ENCODE peak calls at places on chromosome 18, in six cellular contexts. F is activated T-helper 1 cell treated with anti-CD3 and anti-CD28 coated beads, Interleukin-12 subunit alpha, Interleukin-12 subunit beta, Interleukin-2, Interleukin-4 antibody, amounts not matched to agents 30 ng/mL and 10 ng/mL and 1 ng/mL, durations not matched to agents 14 hours and 24 hours and 36 hours; S is left cardiac atrium; X is H9; Y is CD4-positive, alpha-beta T cell; R is GM12864. C is an unnamed sample.

GRCh38 chr18:26902296-26902695 is 36.8 kb upstream of the AQP4 start:
- DNase-seq in F (no peak), S (no peak), X (no peak), Y (no peak), R (no peak), C (no peak)

GRCh38 chr18:49697757-49698595 is 115.4 kb downstream of the ACAA2 start:
- DNase-seq in F (no peak), S (peak; percentile 34), X (peak; percentile 55), Y (no peak), R (no peak), C (peak; percentile 43)

GRCh38 chr18:30248061-30248460 is 794.5 kb downstream of the DSC3 start:
- DNase-seq in F (no peak), S (no peak), X (no peak), Y (no peak), R (no peak), C (no peak)

GRCh38 chr18:69109686-69110085 is 291.0 kb upstream of the DOK6 start:
- DNase-seq in F (no peak), S (no peak), X (no peak), Y (no peak), R (no peak), C (no peak)

GRCh38 chr18:28963481-28963880 is 786.6 kb upstream of the CDH2 start:
- DNase-seq in F (no peak), S (no peak), X (no peak), Y (no peak), R (no peak), C (no peak)

GRCh38 chr18:8705941-8706544 is 687 bp downstream of the MTCL1 start:
- DNase-seq in F (no peak), S (peak; percentile 48), X (no peak), Y (peak; percentile 5), R (no peak), C (peak; percentile 55)

GRCh38 chr18:57925706-57926105 is 118.3 kb upstream of the NEDD4L start:
- DNase-seq in F (no peak), S (no peak), X (no peak), Y (no peak), R (no peak), C (no peak)

GRCh38 chr18:8391068-8391467 is 218.2 kb upstream of the RAB12 start:
- DNase-seq in F (no peak), S (no peak), X (no peak), Y (no peak), R (no peak), C (no peak)

GRCh38 chr18:2855560-2856350 is 8.9 kb downstream of the EMILIN2 start:
- DNase-seq in F (no peak), S (no peak), X (no peak), Y (no peak), R (no peak), C (no peak)

GRCh38 chr18:58253871-58254270 is 209.8 kb downstream of the NEDD4L start:
- DNase-seq in F (no peak), S (no peak), X (no peak), Y (no peak), R (no peak), C (no peak)

GRCh38 chr18:75638223-75638596 is 210.7 kb upstream of the SMIM21 start:
- DNase-seq in F (no peak), S (no peak), X (no peak), Y (no peak), R (no peak), C (no peak)

GRCh38 chr18:12092398-12093229 is 1.0 kb upstream of the ANKRD62 start:
- DNase-seq in F (no peak), S (peak; percentile 23), X (peak; percentile 72), Y (no peak), R (no peak), C (peak; percentile 66)

GRCh38 chr18:41940506-41941215 is 14.4 kb upstream of the PIK3C3 start:
- DNase-seq in F (no peak), S (no peak), X (peak; percentile 33), Y (no peak), R (no peak), C (no peak)

GRCh38 chr18:12085136-12085535 is 8.5 kb upstream of the ANKRD62 start:
- DNase-seq in F (no peak), S (no peak), X (no peak), Y (no peak), R (no peak), C (no peak)

GRCh38 chr18:45775241-45775676 is 50.2 kb upstream of the SIGLEC15 start:
- DNase-seq in F (peak; percentile 18), S (peak; percentile 84), X (peak; percentile 69), Y (peak; percentile 52), R (peak; percentile 55), C (peak; percentile 80)

GRCh38 chr18:41828137-41828536 is 126.9 kb upstream of the PIK3C3 start:
- DNase-seq in F (no peak), S (no peak), X (no peak), Y (no peak), R (no peak), C (no peak)

GRCh38 chr18:8162797-8163196 is 446.4 kb upstream of the RAB12 start:
- DNase-seq in F (no peak), S (no peak), X (no peak), Y (no peak), R (no peak), C (peak; percentile 48)

GRCh38 chr18:77087391-77088141 is 45.0 kb downstream of the MBP start:
- DNase-seq in F (no peak), S (peak; percentile 61), X (no peak), Y (no peak), R (no peak), C (peak; percentile 81)

GRCh38 chr18:9400197-9400596 is 65.6 kb downstream of the TWSG1 start:
- DNase-seq in F (no peak), S (no peak), X (no peak), Y (no peak), R (no peak), C (no peak)

GRCh38 chr18:13915391-13915790 is at the start of gene MC2R:
- DNase-seq in F (no peak), S (no peak), X (no peak), Y (no peak), R (no peak), C (no peak)

GRCh38 chr18:26791676-26792075 is 73.8 kb downstream of the AQP4 start:
- DNase-seq in F (no peak), S (no peak), X (no peak), Y (no peak), R (no peak), C (no peak)

GRCh38 chr18:35775887-35776286 is 194.3 kb downstream of the GALNT1 start:
- DNase-seq in F (no peak), S (no peak), X (no peak), Y (no peak), R (no peak), C (no peak)

GRCh38 chr18:48029296-48029986 is 99.0 kb upstream of the SMAD2 start:
- DNase-seq in F (no peak), S (no peak), X (no peak), Y (no peak), R (no peak), C (no peak)

GRCh38 chr18:59549797-59550516 is 147.3 kb downstream of the CCBE1 start:
- DNase-seq in F (no peak), S (no peak), X (no peak), Y (no peak), R (no peak), C (peak; percentile 52)

GRCh38 chr18:23448291-23448690 is 4.8 kb upstream of the RIOK3 start:
- DNase-seq in F (no peak), S (no peak), X (no peak), Y (no peak), R (no peak), C (no peak)

GRCh38 chr18:12287131-12287681 is 20.8 kb upstream of the TUBB6 start:
- DNase-seq in F (no peak), S (no peak), X (peak; percentile 76), Y (no peak), R (no peak), C (no peak)

GRCh38 chr18:48539406-48540328 is 836 bp downstream of the CTIF start:
- DNase-seq in F (no peak), S (peak; percentile 54), X (peak; percentile 50), Y (peak; percentile 5), R (no peak), C (peak; percentile 60)

GRCh38 chr18:51861041-51861440 is 479.0 kb upstream of the DCC start:
- DNase-seq in F (no peak), S (no peak), X (no peak), Y (no peak), R (no peak), C (no peak)

GRCh38 chr18:4524096-4524495 is 69.0 kb upstream of the DLGAP1 start:
- DNase-seq in F (no peak), S (no peak), X (no peak), Y (no peak), R (no peak), C (no peak)

GRCh38 chr18:12579775-12580174 is 78.1 kb downstream of the SPIRE1 start:
- DNase-seq in F (no peak), S (no peak), X (no peak), Y (no peak), R (no peak), C (no peak)

GRCh38 chr18:46607926-46608325 is 49.1 kb downstream of the LOXHD1 start:
- DNase-seq in F (no peak), S (no peak), X (no peak), Y (no peak), R (no peak), C (no peak)

GRCh38 chr18:8329186-8329771 is 280.0 kb upstream of the RAB12 start:
- DNase-seq in F (no peak), S (no peak), X (no peak), Y (no peak), R (no peak), C (no peak)

GRCh38 chr18:48260237-48260636 is 148.9 kb downstream of the ZBTB7C start:
- DNase-seq in F (no peak), S (no peak), X (no peak), Y (no peak), R (no peak), C (no peak)

GRCh38 chr18:55265916-55266488 is 306.7 kb upstream of the CCDC68 start:
- DNase-seq in F (no peak), S (no peak), X (no peak), Y (no peak), R (no peak), C (no peak)